ENCODE peak calls at places on chromosomes 11 and 22, in five cellular contexts. One of them, this sample, is unnamed. For H3K27me3, the result is how much of the 10 kb centered on the place peaks cover.

GRCh38 chr22:24134090-24134846 is 47.0 kb upstream of the SUSD2 start:
- DNase-seq in H1: no peak
- DNase-seq in neuronal stem cell: peak
- DNase-seq in fibroblast of lung: peak
- DNase-seq in mammary epithelial cell: no peak
- DNase-seq in this sample: no peak

GRCh38 chr11:104120493-104121200 is 43.3 kb downstream of the PDGFD start:
- DNase-seq in H1: no peak
- DNase-seq in neuronal stem cell: no peak
- DNase-seq in fibroblast of lung: no peak
- DNase-seq in mammary epithelial cell: no peak
- DNase-seq in this sample: no peak

GRCh38 chr11:94196363-94196762 is 67.7 kb downstream of the PANX1 start:
- DNase-seq in H1: no peak
- DNase-seq in neuronal stem cell: no peak
- DNase-seq in fibroblast of lung: peak
- DNase-seq in mammary epithelial cell: peak
- DNase-seq in this sample: no peak

GRCh38 chr11:57364851-57365660 is 15.9 kb downstream of the PRG3 start:
- DNase-seq in H1: peak
- DNase-seq in neuronal stem cell: no peak
- DNase-seq in fibroblast of lung: no peak
- DNase-seq in mammary epithelial cell: no peak
- DNase-seq in this sample: no peak

GRCh38 chr22:45450101-45450785 is 36.8 kb downstream of the RIBC2 start:
- DNase-seq in H1: no peak
- DNase-seq in neuronal stem cell: no peak
- DNase-seq in fibroblast of lung: no peak
- DNase-seq in mammary epithelial cell: no peak
- DNase-seq in this sample: no peak

GRCh38 chr11:135061166-135061565 is 649.1 kb upstream of the B3GAT1 start:
- DNase-seq in H1: no peak
- DNase-seq in neuronal stem cell: no peak
- DNase-seq in fibroblast of lung: no peak
- DNase-seq in mammary epithelial cell: no peak
- DNase-seq in this sample: no peak

GRCh38 chr22:20211997-20212753 is 55.9 kb downstream of the RTN4R start:
- DNase-seq in H1: no peak
- DNase-seq in neuronal stem cell: no peak
- DNase-seq in fibroblast of lung: peak
- DNase-seq in mammary epithelial cell: peak
- DNase-seq in this sample: no peak

GRCh38 chr11:63459586-63459985 is 31.4 kb downstream of the PLAAT5 start:
- DNase-seq in H1: peak
- DNase-seq in neuronal stem cell: no peak
- DNase-seq in fibroblast of lung: no peak
- DNase-seq in mammary epithelial cell: no peak
- DNase-seq in this sample: peak

GRCh38 chr11:100632970-100633452 is 54.1 kb upstream of the ARHGAP42 start:
- DNase-seq in H1: no peak
- DNase-seq in neuronal stem cell: no peak
- DNase-seq in fibroblast of lung: peak
- DNase-seq in mammary epithelial cell: no peak
- DNase-seq in this sample: no peak

GRCh38 chr11:93567406-93567819 is 24.2 kb upstream of the SMCO4 start:
- DNase-seq in H1: no peak
- DNase-seq in neuronal stem cell: no peak
- DNase-seq in fibroblast of lung: peak
- DNase-seq in mammary epithelial cell: no peak
- DNase-seq in this sample: no peak

GRCh38 chr11:110177057-110177397 is 83.8 kb downstream of the ZC3H12C start:
- DNase-seq in H1: no peak
- DNase-seq in neuronal stem cell: no peak
- DNase-seq in fibroblast of lung: no peak
- DNase-seq in mammary epithelial cell: no peak
- DNase-seq in this sample: no peak

GRCh38 chr11:73187854-73188253 is 30.2 kb upstream of the P2RY2 start:
- DNase-seq in H1: no peak
- DNase-seq in neuronal stem cell: no peak
- DNase-seq in fibroblast of lung: no peak
- DNase-seq in mammary epithelial cell: peak
- DNase-seq in this sample: no peak

GRCh38 chr11:73186886-73187285 is 31.2 kb upstream of the P2RY2 start:
- DNase-seq in H1: no peak
- DNase-seq in neuronal stem cell: no peak
- DNase-seq in fibroblast of lung: no peak
- DNase-seq in mammary epithelial cell: no peak
- DNase-seq in this sample: no peak

GRCh38 chr11:73186294-73186850 is 31.7 kb upstream of the P2RY2 start:
- DNase-seq in H1: no peak
- DNase-seq in neuronal stem cell: no peak
- DNase-seq in fibroblast of lung: no peak
- DNase-seq in mammary epithelial cell: peak
- DNase-seq in this sample: peak

GRCh38 chr11:73184953-73185671 is 33.0 kb upstream of the P2RY2 start:
- DNase-seq in H1: peak
- DNase-seq in neuronal stem cell: peak
- DNase-seq in fibroblast of lung: peak
- DNase-seq in mammary epithelial cell: peak
- DNase-seq in this sample: peak

GRCh38 chr11:73185680-73186293 is 32.3 kb upstream of the P2RY2 start:
- DNase-seq in H1: no peak
- DNase-seq in neuronal stem cell: no peak
- DNase-seq in fibroblast of lung: peak
- DNase-seq in mammary epithelial cell: peak
- DNase-seq in this sample: peak
- H3K4me2 ChIP-seq in H1: no peak
- H3K4me2 ChIP-seq in neuronal stem cell: no peak
- H3K4me2 ChIP-seq in fibroblast of lung: no peak
- H3K4me2 ChIP-seq in mammary epithelial cell: peak
- H3K4me2 ChIP-seq in this sample: no peak

GRCh38 chr11:14974723-14975587 is 2.8 kb upstream of the CALCA start:
- DNase-seq in H1: peak
- DNase-seq in neuronal stem cell: peak
- DNase-seq in fibroblast of lung: peak
- DNase-seq in mammary epithelial cell: peak
- DNase-seq in this sample: peak
- H3K27me3 ChIP-seq in H1: half or more
- H3K27me3 ChIP-seq in neuronal stem cell: half or more
- H3K27me3 ChIP-seq in fibroblast of lung: under half
- H3K27me3 ChIP-seq in mammary epithelial cell: under half
- H3K27me3 ChIP-seq in this sample: under half

DNA sequence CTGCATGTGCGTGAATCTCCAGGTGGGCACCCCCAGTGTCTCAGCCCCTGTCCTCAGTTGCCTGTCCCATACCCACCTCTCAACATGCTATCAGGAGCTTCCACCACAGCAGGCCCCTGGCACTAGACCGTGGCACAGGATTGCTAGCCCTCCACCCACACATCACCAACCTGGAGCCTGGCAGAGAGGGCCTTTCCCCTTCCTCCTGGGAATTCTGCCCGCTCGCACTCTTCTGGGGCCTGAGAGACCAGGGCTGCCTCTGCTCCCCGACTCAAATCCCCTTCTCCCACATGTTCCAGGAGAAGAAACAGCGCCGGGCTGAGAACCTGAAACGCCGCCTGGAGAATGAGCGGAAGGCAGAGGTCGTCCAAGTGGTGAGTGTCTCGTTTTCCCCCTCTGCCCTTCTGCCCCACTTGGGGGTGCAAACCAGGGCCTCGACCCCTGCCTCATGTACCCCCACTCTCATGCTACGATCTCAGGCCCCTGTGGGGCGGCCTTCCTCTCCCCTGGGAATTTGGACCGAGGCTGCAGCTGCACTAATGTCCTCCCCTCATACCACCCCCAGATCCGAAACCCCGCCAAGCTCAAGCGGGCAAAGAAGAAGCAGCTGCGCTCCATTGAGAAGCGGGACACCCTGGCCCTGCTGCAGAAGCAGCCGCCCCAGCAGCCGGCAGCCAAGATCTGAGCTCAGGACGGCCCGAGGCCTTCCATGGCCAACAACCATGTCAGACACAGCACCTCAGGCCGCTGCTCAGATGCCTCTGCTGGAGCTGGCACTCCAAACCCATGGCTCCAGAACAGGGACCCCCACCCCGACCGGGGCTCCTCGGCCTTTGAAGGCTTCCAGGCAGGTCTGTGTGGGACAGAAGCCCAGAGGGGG is 5.9 kb downstream of the PTGDR2 start:
- DNase-seq in H1: no peak
- DNase-seq in neuronal stem cell: no peak
- DNase-seq in fibroblast of lung: no peak
- DNase-seq in mammary epithelial cell: no peak
- DNase-seq in this sample: no peak
- H3K4me2 ChIP-seq in H1: no peak
- H3K4me2 ChIP-seq in neuronal stem cell: no peak
- H3K4me2 ChIP-seq in fibroblast of lung: no peak
- H3K4me2 ChIP-seq in mammary epithelial cell: no peak
- H3K4me2 ChIP-seq in this sample: no peak

GRCh38 chr11:85027346-85027745 is 599.8 kb downstream of the DLG2 start:
- DNase-seq in H1: no peak
- DNase-seq in neuronal stem cell: no peak
- DNase-seq in fibroblast of lung: no peak
- DNase-seq in mammary epithelial cell: no peak
- DNase-seq in this sample: no peak

GRCh38 chr11:85028329-85029101 is 598.6 kb downstream of the DLG2 start:
- DNase-seq in H1: no peak
- DNase-seq in neuronal stem cell: no peak
- DNase-seq in fibroblast of lung: no peak
- DNase-seq in mammary epithelial cell: no peak
- DNase-seq in this sample: no peak

GRCh38 chr11:85029964-85030363 is 597.2 kb downstream of the DLG2 start:
- DNase-seq in H1: no peak
- DNase-seq in neuronal stem cell: no peak
- DNase-seq in fibroblast of lung: peak
- DNase-seq in mammary epithelial cell: peak
- DNase-seq in this sample: no peak
- H3K27me3 ChIP-seq in H1: under half
- H3K27me3 ChIP-seq in neuronal stem cell: under half
- H3K27me3 ChIP-seq in fibroblast of lung: under half
- H3K27me3 ChIP-seq in mammary epithelial cell: under half
- H3K27me3 ChIP-seq in this sample: under half

DNA sequence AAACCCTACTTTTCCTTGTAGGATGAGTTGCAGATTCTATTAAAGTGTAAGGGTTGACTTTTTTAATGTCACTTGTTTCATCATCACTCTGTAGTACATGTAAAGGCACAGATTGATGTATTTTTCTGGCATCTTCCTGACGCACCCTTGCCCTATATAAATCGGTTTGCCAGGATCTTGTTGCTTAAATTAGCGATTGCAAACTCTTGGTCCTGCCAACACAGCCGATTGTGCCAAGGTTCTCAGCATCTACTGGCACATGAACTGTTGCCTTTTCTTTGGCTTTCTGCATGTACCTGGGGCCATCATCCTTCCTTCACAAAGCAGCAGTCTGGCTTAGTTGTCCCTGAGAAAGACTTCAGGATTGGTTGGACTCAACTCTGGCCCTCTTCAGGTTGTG is 7.5 kb upstream of the LIN7C start:
- DNase-seq in H1: no peak
- DNase-seq in neuronal stem cell: no peak
- DNase-seq in fibroblast of lung: no peak
- DNase-seq in mammary epithelial cell: no peak
- DNase-seq in this sample: no peak
- H3K4me2 ChIP-seq in H1: no peak
- H3K4me2 ChIP-seq in neuronal stem cell: no peak
- H3K4me2 ChIP-seq in fibroblast of lung: no peak
- H3K4me2 ChIP-seq in mammary epithelial cell: no peak
- H3K4me2 ChIP-seq in this sample: no peak

DNA sequence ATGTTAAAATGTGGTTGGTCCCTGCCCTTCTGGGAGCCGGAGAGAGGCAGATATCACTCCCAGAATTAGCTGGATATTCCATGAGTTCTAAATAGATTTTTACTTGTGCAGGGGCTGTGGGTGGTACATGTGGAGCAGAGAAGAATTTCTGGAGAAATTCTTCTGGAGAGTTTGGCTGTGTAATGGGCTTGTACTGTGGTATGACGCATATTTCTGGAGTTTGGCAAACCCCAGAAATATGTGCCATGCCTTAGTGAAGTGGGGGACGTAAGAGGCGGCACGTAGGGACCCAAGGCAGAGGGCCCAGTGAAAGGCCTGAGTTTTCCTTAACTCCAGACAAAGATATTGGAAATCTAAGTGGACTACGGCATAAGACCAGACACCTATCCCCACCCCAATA is 51.3 kb upstream of the TBCEL start:
- DNase-seq in H1: no peak
- DNase-seq in neuronal stem cell: no peak
- DNase-seq in fibroblast of lung: no peak
- DNase-seq in mammary epithelial cell: no peak
- DNase-seq in this sample: no peak
- H3K27me3 ChIP-seq in H1: under half
- H3K27me3 ChIP-seq in neuronal stem cell: under half
- H3K27me3 ChIP-seq in fibroblast of lung: under half
- H3K27me3 ChIP-seq in mammary epithelial cell: under half
- H3K27me3 ChIP-seq in this sample: under half